ENCODE peak calls at places on chromosomes 6 and 20, in five cellular contexts. F is neural progenitor cell, D is transverse colon, B is mammary epithelial cell, E is aorta. P is an unnamed sample.

GRCh38 chr6:158786645-158787304 is 32.4 kb downstream of the EZR start:
- DNase-seq in B (peak; percentile 45), E (no peak), F (no peak), D (peak; percentile 57), P (no peak)

GRCh38 chr20:63858393-63859165 is 2.7 kb upstream of the ABHD16B start:
- DNase-seq in F (peak; percentile 62), E (no peak), B (no peak), D (no peak), P (no peak)

GRCh38 chr20:54658525-54658924 is 183.1 kb downstream of the DOK5 start:
- DNase-seq in E (no peak), F (no peak), D (no peak), B (no peak), P (no peak)

GRCh38 chr6:167274270-167274669 is 16.8 kb upstream of the UNC93A start:
- DNase-seq in D (no peak), F (no peak), B (no peak), E (no peak), P (no peak)

GRCh38 chr6:120826253-120826652 is 508.0 kb downstream of the TBC1D32 start:
- DNase-seq in D (peak; percentile 17), B (peak; percentile 9), E (no peak), F (peak; percentile 47), P (no peak)

GRCh38 chr6:2129076-2129695 is 116.2 kb downstream of the GMDS start:
- DNase-seq in B (no peak), D (no peak), E (no peak), F (no peak), P (no peak)

GRCh38 chr6:51817832-51818231 is 269.6 kb downstream of the PKHD1 start:
- DNase-seq in E (no peak), F (no peak), D (no peak), B (no peak), P (no peak)

GRCh38 chr20:6122111-6122872 is 538 bp downstream of the FERMT1 start:
- DNase-seq in F (peak; percentile 15), D (peak; percentile 14), E (no peak), B (peak; percentile 87), P (no peak)

GRCh38 chr6:20608371-20608770 is 74.1 kb downstream of the CDKAL1 start:
- DNase-seq in D (no peak), B (no peak), E (no peak), F (no peak), P (no peak)

GRCh38 chr6:42520786-42521607 is 42.8 kb upstream of the UBR2 start:
- DNase-seq in F (no peak), E (no peak), D (no peak), B (peak; percentile 13), P (no peak)

GRCh38 chr20:59802018-59802417 is 131.4 kb downstream of the SYCP2 start:
- DNase-seq in B (no peak), F (no peak), D (no peak), E (no peak), P (no peak)

GRCh38 chr6:2744206-2744771 is 6.4 kb downstream of the MYLK4 start:
- DNase-seq in B (no peak), E (no peak), F (no peak), D (no peak), P (no peak)

GRCh38 chr6:15822835-15823234 is 160.0 kb upstream of the DTNBP1 start:
- DNase-seq in E (no peak), B (no peak), F (no peak), D (no peak), P (no peak)

DNA sequence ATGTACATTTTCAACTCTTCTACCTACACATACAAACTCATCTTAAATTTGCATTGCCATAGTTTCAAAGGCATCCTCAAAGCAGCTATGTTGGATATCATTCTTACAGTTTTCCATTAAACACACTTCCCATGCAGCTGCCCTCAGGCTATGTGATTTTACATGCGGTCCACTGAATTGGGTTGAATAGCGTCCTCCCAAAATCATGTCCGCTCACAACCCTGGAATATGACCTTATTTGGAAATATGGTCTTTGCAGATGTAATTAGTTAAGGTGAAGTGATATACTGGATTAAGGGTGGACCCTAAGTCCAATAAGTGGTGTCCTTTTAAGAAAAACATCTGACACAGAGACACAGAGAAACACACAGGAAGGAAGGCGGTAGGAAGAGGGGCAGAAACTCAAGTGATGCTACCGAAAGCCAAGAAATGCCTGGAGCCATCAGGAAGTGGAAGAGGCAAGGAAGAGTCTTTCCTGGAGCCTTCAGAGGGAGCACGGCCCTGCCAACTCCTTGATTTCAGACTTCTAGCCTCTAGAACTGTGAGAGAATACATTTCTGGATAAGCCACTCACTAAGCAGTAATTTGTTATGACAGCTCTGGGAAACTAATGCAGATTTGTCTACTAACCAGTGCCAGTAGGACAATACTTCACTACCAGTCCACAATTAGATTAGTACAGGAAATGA is 42.6 kb upstream of the NHSL1 start:
- DNase-seq in E (no peak), D (no peak), B (no peak), F (no peak), P (no peak)
- H3K27ac ChIP-seq in E (no peak overlapping the region), D (peak overlapping the region; percentile 32), B (no peak overlapping the region), F (no peak overlapping the region), P (no peak overlapping the region)

GRCh38 chr6:67175091-67175490 is 1460.0 kb upstream of the ADGRB3 start:
- DNase-seq in E (no peak), B (no peak), F (no peak), D (no peak), P (no peak)
- H3K4me1 ChIP-seq in E (no peaks in the 10 kb centered on the region), B (no peaks in the 10 kb centered on the region), F (no peaks in the 10 kb centered on the region), D (no peaks in the 10 kb centered on the region), P (no peaks in the 10 kb centered on the region)

DNA sequence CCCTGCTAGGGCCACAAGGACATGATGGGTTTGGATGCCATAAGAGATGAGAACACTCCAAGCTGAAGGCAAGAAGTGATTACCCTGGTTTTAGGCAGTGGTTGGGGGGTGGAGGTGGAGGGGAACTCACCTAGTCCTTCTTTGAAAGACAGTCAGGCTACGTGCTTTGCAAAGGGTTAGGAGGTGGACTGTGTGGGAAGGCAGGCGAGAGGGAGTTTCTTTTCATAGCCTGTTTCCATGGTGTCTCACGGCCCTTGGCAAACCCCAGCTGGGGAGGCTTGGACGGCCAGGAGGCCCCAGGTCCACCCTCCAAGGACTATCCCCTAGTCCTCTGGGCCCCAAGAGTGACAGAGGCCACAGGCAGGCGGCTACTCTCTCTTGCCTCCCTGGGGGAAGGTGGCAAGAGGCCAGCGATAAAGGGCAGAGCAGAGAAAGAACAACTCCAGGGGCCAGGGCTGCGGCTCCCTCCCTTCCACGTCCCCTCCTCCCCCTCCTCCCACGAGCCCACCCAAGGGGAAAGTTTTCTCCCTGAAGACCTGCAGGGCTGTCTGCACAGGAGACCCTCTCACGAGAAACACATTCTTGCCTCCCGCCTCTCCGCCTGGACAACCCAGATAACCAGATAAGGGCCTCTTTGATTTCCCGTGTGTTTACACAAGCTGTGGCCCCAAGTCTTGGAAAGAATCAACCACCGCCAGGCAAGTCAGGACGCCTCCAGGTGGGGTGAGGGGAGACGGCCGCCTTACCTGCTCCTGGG is 74.4 kb downstream of the NOL4L start:
- DNase-seq in D (no peak), F (no peak), B (peak; percentile 55), E (peak; percentile 43), P (no peak)
- H3K27ac ChIP-seq in D (no peak overlapping the region), F (no peak overlapping the region), B (no peak overlapping the region), E (no peak overlapping the region), P (peak overlapping the region; percentile 45)

GRCh38 chr6:111566873-111567517 is 38.7 kb downstream of the TRAF3IP2 start:
- DNase-seq in F (no peak), E (no peak), D (no peak), B (peak; percentile 92), P (no peak)

GRCh38 chr6:111563581-111563980 is 42.1 kb downstream of the TRAF3IP2 start:
- DNase-seq in E (no peak), F (no peak), D (no peak), B (no peak), P (no peak)

GRCh38 chr6:111564482-111564945 is 41.2 kb downstream of the TRAF3IP2 start:
- DNase-seq in E (peak; percentile 85), B (peak; percentile 81), F (no peak), D (no peak), P (no peak)

GRCh38 chr6:111565316-111566221 is 40.1 kb downstream of the TRAF3IP2 start:
- DNase-seq in B (no peak), E (no peak), D (no peak), F (no peak), P (no peak)

GRCh38 chr6:111566222-111566717 is 39.4 kb downstream of the TRAF3IP2 start:
- DNase-seq in B (no peak), D (no peak), E (no peak), F (no peak), P (no peak)
- H3K4me1 ChIP-seq in B (peaks cover 54% of the 10 kb centered on the region), D (no peaks in the 10 kb centered on the region), E (peaks cover 6% of the 10 kb centered on the region), F (peaks cover 25% of the 10 kb centered on the region), P (peaks cover 22% of the 10 kb centered on the region)

DNA sequence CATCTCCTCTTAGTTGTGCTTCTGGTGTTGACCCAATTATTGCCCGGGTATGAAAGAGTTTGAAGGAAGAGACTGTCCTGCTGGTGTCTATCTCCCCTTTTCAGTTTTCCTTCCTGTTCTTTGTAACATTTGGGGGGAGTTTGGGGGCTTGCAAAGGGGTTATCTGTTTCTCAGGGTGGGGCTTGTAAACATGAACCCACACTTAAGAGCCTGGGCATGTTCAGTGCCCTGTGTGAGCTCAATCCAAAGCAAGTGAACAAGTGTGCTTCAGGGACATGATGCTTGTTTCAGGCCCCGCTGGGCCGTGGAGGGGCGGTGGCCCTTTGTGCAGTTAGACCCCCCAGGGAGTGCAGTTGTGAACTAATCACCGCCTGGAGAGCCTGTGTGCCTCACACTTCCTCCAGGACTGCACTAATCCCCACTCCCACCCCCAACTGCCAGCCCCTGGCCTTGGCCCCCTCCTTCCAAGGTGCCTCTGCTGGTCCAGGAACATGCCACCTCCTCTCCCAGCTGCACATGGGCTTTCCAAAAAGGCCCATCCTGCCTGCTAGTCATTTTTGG is 58.1 kb downstream of the RREB1 start:
- DNase-seq in D (no peak), B (no peak), F (peak; percentile 50), E (no peak), P (no peak)
- H3K27ac ChIP-seq in D (peak overlapping the region; percentile 74), B (no peak overlapping the region), F (no peak overlapping the region), E (no peak overlapping the region), P (peak overlapping the region; percentile 61)

DNA sequence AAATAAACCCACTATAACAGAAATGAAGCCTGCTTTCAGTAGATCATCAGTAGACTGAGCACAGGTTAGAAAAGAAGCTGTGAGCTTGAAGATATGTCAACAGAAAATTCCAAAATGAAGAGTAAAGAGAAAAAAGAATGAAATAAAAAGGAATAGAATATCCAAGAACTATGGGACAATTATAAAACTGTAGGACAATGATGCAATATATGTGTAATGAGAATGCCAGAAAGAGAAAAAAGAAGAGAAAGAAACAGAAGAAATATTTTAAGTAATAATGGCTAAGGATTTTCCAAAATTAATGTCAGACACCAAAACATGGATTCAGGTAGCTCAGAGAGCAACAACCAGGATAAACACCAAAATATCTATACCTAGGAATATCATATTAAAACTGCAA is 191.4 kb upstream of the PLN start:
- DNase-seq in B (no peak), D (no peak), F (no peak), E (no peak), P (no peak)
- H3K4me1 ChIP-seq in B (no peaks in the 10 kb centered on the region), D (no peaks in the 10 kb centered on the region), F (no peaks in the 10 kb centered on the region), E (no peaks in the 10 kb centered on the region), P (no peaks in the 10 kb centered on the region)

GRCh38 chr20:47309806-47310426 is 46.6 kb downstream of the ZMYND8 start:
- DNase-seq in B (no peak), E (peak; percentile 74), D (no peak), F (peak; percentile 46), P (no peak)

GRCh38 chr20:47306755-47307370 is 49.6 kb downstream of the ZMYND8 start:
- DNase-seq in E (peak; percentile 14), F (no peak), D (no peak), B (peak; percentile 46), P (no peak)

GRCh38 chr20:47311967-47312681 is 44.4 kb downstream of the ZMYND8 start:
- DNase-seq in B (no peak), E (peak; percentile 32), F (no peak), D (no peak), P (no peak)

GRCh38 chr20:47311211-47311610 is 45.3 kb downstream of the ZMYND8 start:
- DNase-seq in E (peak; percentile 27), F (no peak), D (no peak), B (no peak), P (no peak)

GRCh38 chr20:47310729-47311128 is 45.8 kb downstream of the ZMYND8 start:
- DNase-seq in B (no peak), D (no peak), F (no peak), E (peak; percentile 14), P (no peak)
- H3K27ac ChIP-seq in B (no peak overlapping the region), D (no peak overlapping the region), F (peak overlapping the region; percentile 82), E (no peak overlapping the region), P (no peak overlapping the region)

P was measured in CD8-positive, alpha-beta memory T cell.